ENCODE peak calls at places on chromosomes 1 and 21, in five cellular contexts. One of them, this sample, is unnamed.
A peak's percentile ranks its signal among the peaks of the same experiment; 100 is the strongest.

GRCh38 chr1:243713470-243714186 is 136.4 kb downstream of the AKT3 start:
- DNase-seq in stimulated activated CD8-positive, alpha-beta memory T cell treated with anti-CD3 and anti-CD28 coated beads, Interleukin-4, amount 100 ng/mL, for 4 hours: no peak
- DNase-seq in AG20443: peak; percentile 34
- DNase-seq in DMS79 treated with DMSO at 0.1 percent for 48 hours: peak; percentile 5
- DNase-seq in SW480: peak; percentile 39
- DNase-seq in this sample: no peak

GRCh38 chr21:45270306-45270821 is 17.3 kb downstream of the POFUT2 start:
- DNase-seq in stimulated activated CD8-positive, alpha-beta memory T cell treated with anti-CD3 and anti-CD28 coated beads, Interleukin-4, amount 100 ng/mL, for 4 hours: no peak
- DNase-seq in DMS79 treated with DMSO at 0.1 percent for 48 hours: no peak
- DNase-seq in SW480: no peak
- DNase-seq in AG20443: no peak
- DNase-seq in this sample: no peak

GRCh38 chr21:35457097-35457496 is 408.0 kb upstream of the RUNX1 start:
- DNase-seq in AG20443: no peak
- DNase-seq in SW480: no peak
- DNase-seq in DMS79 treated with DMSO at 0.1 percent for 48 hours: no peak
- DNase-seq in stimulated activated CD8-positive, alpha-beta memory T cell treated with anti-CD3 and anti-CD28 coated beads, Interleukin-4, amount 100 ng/mL, for 4 hours: no peak
- DNase-seq in this sample: no peak

GRCh38 chr1:59506952-59507351 is 210.1 kb downstream of the FGGY start:
- DNase-seq in DMS79 treated with DMSO at 0.1 percent for 48 hours: no peak
- DNase-seq in AG20443: peak; percentile 58
- DNase-seq in SW480: peak; percentile 17
- DNase-seq in stimulated activated CD8-positive, alpha-beta memory T cell treated with anti-CD3 and anti-CD28 coated beads, Interleukin-4, amount 100 ng/mL, for 4 hours: no peak
- DNase-seq in this sample: no peak

GRCh38 chr1:160116277-160117147 is 953 bp downstream of the ATP1A2 start:
- DNase-seq in AG20443: no peak
- DNase-seq in stimulated activated CD8-positive, alpha-beta memory T cell treated with anti-CD3 and anti-CD28 coated beads, Interleukin-4, amount 100 ng/mL, for 4 hours: no peak
- DNase-seq in DMS79 treated with DMSO at 0.1 percent for 48 hours: no peak
- DNase-seq in SW480: no peak
- DNase-seq in this sample: no peak

GRCh38 chr1:199510314-199510713 is 517.2 kb upstream of the NR5A2 start:
- DNase-seq in stimulated activated CD8-positive, alpha-beta memory T cell treated with anti-CD3 and anti-CD28 coated beads, Interleukin-4, amount 100 ng/mL, for 4 hours: no peak
- DNase-seq in AG20443: no peak
- DNase-seq in SW480: peak; percentile 32
- DNase-seq in DMS79 treated with DMSO at 0.1 percent for 48 hours: no peak
- DNase-seq in this sample: no peak

GRCh38 chr1:175072131-175072941 is 4.7 kb downstream of the TNN start:
- DNase-seq in DMS79 treated with DMSO at 0.1 percent for 48 hours: peak; percentile 20
- DNase-seq in AG20443: peak; percentile 58
- DNase-seq in stimulated activated CD8-positive, alpha-beta memory T cell treated with anti-CD3 and anti-CD28 coated beads, Interleukin-4, amount 100 ng/mL, for 4 hours: no peak
- DNase-seq in SW480: peak; percentile 11
- DNase-seq in this sample: no peak

GRCh38 chr21:26041441-26042180 is 129.0 kb downstream of the APP start:
- DNase-seq in DMS79 treated with DMSO at 0.1 percent for 48 hours: peak; percentile 16
- DNase-seq in AG20443: peak; percentile 26
- DNase-seq in SW480: no peak
- DNase-seq in stimulated activated CD8-positive, alpha-beta memory T cell treated with anti-CD3 and anti-CD28 coated beads, Interleukin-4, amount 100 ng/mL, for 4 hours: no peak
- DNase-seq in this sample: no peak

GRCh38 chr1:191876631-191877030 is 281.6 kb upstream of the RGS18 start:
- DNase-seq in SW480: no peak
- DNase-seq in AG20443: no peak
- DNase-seq in stimulated activated CD8-positive, alpha-beta memory T cell treated with anti-CD3 and anti-CD28 coated beads, Interleukin-4, amount 100 ng/mL, for 4 hours: no peak
- DNase-seq in DMS79 treated with DMSO at 0.1 percent for 48 hours: no peak
- DNase-seq in this sample: no peak

GRCh38 chr1:88079036-88079435 is 605.0 kb upstream of the PKN2 start:
- DNase-seq in stimulated activated CD8-positive, alpha-beta memory T cell treated with anti-CD3 and anti-CD28 coated beads, Interleukin-4, amount 100 ng/mL, for 4 hours: no peak
- DNase-seq in DMS79 treated with DMSO at 0.1 percent for 48 hours: no peak
- DNase-seq in SW480: no peak
- DNase-seq in AG20443: no peak
- DNase-seq in this sample: no peak

GRCh38 chr1:233294991-233295774 is at the start of gene PCNX2:
- DNase-seq in SW480: peak; percentile 82
- DNase-seq in DMS79 treated with DMSO at 0.1 percent for 48 hours: peak; percentile 84
- DNase-seq in AG20443: peak; percentile 90
- DNase-seq in stimulated activated CD8-positive, alpha-beta memory T cell treated with anti-CD3 and anti-CD28 coated beads, Interleukin-4, amount 100 ng/mL, for 4 hours: peak; percentile 38
- DNase-seq in this sample: peak; percentile 82

GRCh38 chr1:9901148-9902059 is 8.7 kb downstream of the CTNNBIP1 start:
- DNase-seq in stimulated activated CD8-positive, alpha-beta memory T cell treated with anti-CD3 and anti-CD28 coated beads, Interleukin-4, amount 100 ng/mL, for 4 hours: no peak
- DNase-seq in SW480: no peak
- DNase-seq in DMS79 treated with DMSO at 0.1 percent for 48 hours: no peak
- DNase-seq in AG20443: no peak
- DNase-seq in this sample: no peak

GRCh38 chr1:30149226-30149625 is 574.2 kb downstream of the MATN1 start:
- DNase-seq in stimulated activated CD8-positive, alpha-beta memory T cell treated with anti-CD3 and anti-CD28 coated beads, Interleukin-4, amount 100 ng/mL, for 4 hours: no peak
- DNase-seq in AG20443: no peak
- DNase-seq in SW480: no peak
- DNase-seq in DMS79 treated with DMSO at 0.1 percent for 48 hours: no peak
- DNase-seq in this sample: no peak

GRCh38 chr1:99645199-99645598 is 714 bp upstream of the PALMD start:
- DNase-seq in SW480: no peak
- DNase-seq in DMS79 treated with DMSO at 0.1 percent for 48 hours: peak; percentile 68
- DNase-seq in stimulated activated CD8-positive, alpha-beta memory T cell treated with anti-CD3 and anti-CD28 coated beads, Interleukin-4, amount 100 ng/mL, for 4 hours: no peak
- DNase-seq in AG20443: peak; percentile 67
- DNase-seq in this sample: peak; percentile 50

GRCh38 chr1:221689138-221689537 is 52.8 kb downstream of the DUSP10 start:
- DNase-seq in SW480: no peak
- DNase-seq in stimulated activated CD8-positive, alpha-beta memory T cell treated with anti-CD3 and anti-CD28 coated beads, Interleukin-4, amount 100 ng/mL, for 4 hours: no peak
- DNase-seq in DMS79 treated with DMSO at 0.1 percent for 48 hours: no peak
- DNase-seq in AG20443: no peak
- DNase-seq in this sample: peak; percentile 49

GRCh38 chr1:235045921-235046601 is 82.6 kb downstream of the TOMM20 start:
- DNase-seq in SW480: no peak
- DNase-seq in stimulated activated CD8-positive, alpha-beta memory T cell treated with anti-CD3 and anti-CD28 coated beads, Interleukin-4, amount 100 ng/mL, for 4 hours: no peak
- DNase-seq in DMS79 treated with DMSO at 0.1 percent for 48 hours: no peak
- DNase-seq in AG20443: no peak
- DNase-seq in this sample: no peak

GRCh38 chr1:20634594-20635084 is 1.4 kb downstream of the PINK1 start:
- DNase-seq in AG20443: peak; percentile 51
- DNase-seq in stimulated activated CD8-positive, alpha-beta memory T cell treated with anti-CD3 and anti-CD28 coated beads, Interleukin-4, amount 100 ng/mL, for 4 hours: no peak
- DNase-seq in DMS79 treated with DMSO at 0.1 percent for 48 hours: peak; percentile 91
- DNase-seq in SW480: peak; percentile 71
- DNase-seq in this sample: peak; percentile 37

GRCh38 chr1:117656202-117656641 is 50.4 kb downstream of the TENT5C start:
- DNase-seq in stimulated activated CD8-positive, alpha-beta memory T cell treated with anti-CD3 and anti-CD28 coated beads, Interleukin-4, amount 100 ng/mL, for 4 hours: peak; percentile 63
- DNase-seq in AG20443: no peak
- DNase-seq in DMS79 treated with DMSO at 0.1 percent for 48 hours: no peak
- DNase-seq in SW480: no peak
- DNase-seq in this sample: no peak

GRCh38 chr1:53738205-53739108 is 507 bp downstream of the GLIS1 start:
- DNase-seq in SW480: no peak
- DNase-seq in AG20443: peak; percentile 29
- DNase-seq in DMS79 treated with DMSO at 0.1 percent for 48 hours: no peak
- DNase-seq in stimulated activated CD8-positive, alpha-beta memory T cell treated with anti-CD3 and anti-CD28 coated beads, Interleukin-4, amount 100 ng/mL, for 4 hours: no peak
- DNase-seq in this sample: no peak

GRCh38 chr1:89580036-89580435 is 52.9 kb upstream of the LRRC8C start:
- DNase-seq in stimulated activated CD8-positive, alpha-beta memory T cell treated with anti-CD3 and anti-CD28 coated beads, Interleukin-4, amount 100 ng/mL, for 4 hours: no peak
- DNase-seq in AG20443: no peak
- DNase-seq in SW480: no peak
- DNase-seq in DMS79 treated with DMSO at 0.1 percent for 48 hours: no peak
- DNase-seq in this sample: no peak

GRCh38 chr1:65147424-65148177 is 402 bp upstream of the AK4 start:
- DNase-seq in DMS79 treated with DMSO at 0.1 percent for 48 hours: peak; percentile 3
- DNase-seq in SW480: peak; percentile 54
- DNase-seq in AG20443: peak; percentile 76
- DNase-seq in stimulated activated CD8-positive, alpha-beta memory T cell treated with anti-CD3 and anti-CD28 coated beads, Interleukin-4, amount 100 ng/mL, for 4 hours: peak; percentile 7
- DNase-seq in this sample: peak; percentile 61

GRCh38 chr1:47797555-47797954 is 199.6 kb downstream of the TRABD2B start:
- DNase-seq in stimulated activated CD8-positive, alpha-beta memory T cell treated with anti-CD3 and anti-CD28 coated beads, Interleukin-4, amount 100 ng/mL, for 4 hours: no peak
- DNase-seq in AG20443: no peak
- DNase-seq in DMS79 treated with DMSO at 0.1 percent for 48 hours: no peak
- DNase-seq in SW480: no peak
- DNase-seq in this sample: no peak

GRCh38 chr1:244022301-244022700 is 28.8 kb upstream of the ZBTB18 start:
- DNase-seq in AG20443: peak; percentile 45
- DNase-seq in SW480: no peak
- DNase-seq in DMS79 treated with DMSO at 0.1 percent for 48 hours: no peak
- DNase-seq in stimulated activated CD8-positive, alpha-beta memory T cell treated with anti-CD3 and anti-CD28 coated beads, Interleukin-4, amount 100 ng/mL, for 4 hours: no peak
- DNase-seq in this sample: no peak

GRCh38 chr1:43435146-43436145 is 18.3 kb downstream of the HYI start:
- DNase-seq in AG20443: peak; percentile 91
- DNase-seq in stimulated activated CD8-positive, alpha-beta memory T cell treated with anti-CD3 and anti-CD28 coated beads, Interleukin-4, amount 100 ng/mL, for 4 hours: no peak
- DNase-seq in SW480: no peak
- DNase-seq in DMS79 treated with DMSO at 0.1 percent for 48 hours: no peak
- DNase-seq in this sample: no peak

GRCh38 chr1:55588300-55588699 is 373.1 kb upstream of the USP24 start:
- DNase-seq in SW480: no peak
- DNase-seq in DMS79 treated with DMSO at 0.1 percent for 48 hours: no peak
- DNase-seq in stimulated activated CD8-positive, alpha-beta memory T cell treated with anti-CD3 and anti-CD28 coated beads, Interleukin-4, amount 100 ng/mL, for 4 hours: no peak
- DNase-seq in AG20443: no peak
- DNase-seq in this sample: no peak

GRCh38 chr1:156684227-156684782 is 7.1 kb upstream of the NES start:
- DNase-seq in AG20443: peak; percentile 53
- DNase-seq in SW480: no peak
- DNase-seq in DMS79 treated with DMSO at 0.1 percent for 48 hours: no peak
- DNase-seq in stimulated activated CD8-positive, alpha-beta memory T cell treated with anti-CD3 and anti-CD28 coated beads, Interleukin-4, amount 100 ng/mL, for 4 hours: no peak
- DNase-seq in this sample: no peak

GRCh38 chr1:13813398-13814012 is 113.5 kb downstream of the PRDM2 start:
- DNase-seq in DMS79 treated with DMSO at 0.1 percent for 48 hours: no peak
- DNase-seq in AG20443: peak; percentile 62
- DNase-seq in SW480: no peak
- DNase-seq in stimulated activated CD8-positive, alpha-beta memory T cell treated with anti-CD3 and anti-CD28 coated beads, Interleukin-4, amount 100 ng/mL, for 4 hours: no peak
- DNase-seq in this sample: no peak

GRCh38 chr1:44842415-44842762 is 664 bp downstream of the PTCH2 start:
- DNase-seq in DMS79 treated with DMSO at 0.1 percent for 48 hours: no peak
- DNase-seq in SW480: no peak
- DNase-seq in stimulated activated CD8-positive, alpha-beta memory T cell treated with anti-CD3 and anti-CD28 coated beads, Interleukin-4, amount 100 ng/mL, for 4 hours: no peak
- DNase-seq in AG20443: no peak
- DNase-seq in this sample: no peak